ENCODE peak calls at places on chromosomes 7 and 10, in five cellular contexts. U, A, N, X and J are unnamed samples.

GRCh38 chr10:97633921-97634320 is 621 bp upstream of the MORN4 start:
- DNase-seq in X (no peak), A (peak; percentile 12), N (no peak), U (peak; percentile 43), J (peak; percentile 42)

GRCh38 chr7:101614939-101615302 is 14.2 kb downstream of the MYL10 start:
- DNase-seq in U (no peak), A (no peak), N (peak; percentile 38), X (no peak), J (no peak)

GRCh38 chr10:15808204-15808797 is 52.0 kb downstream of the MINDY3 start:
- DNase-seq in N (no peak), U (no peak), A (no peak), X (no peak), J (no peak)

GRCh38 chr7:72430531-72430930 is 18.4 kb upstream of the CALN1 start:
- DNase-seq in N (no peak), X (no peak), A (no peak), U (no peak), J (no peak)

GRCh38 chr7:20514364-20514763 is 101.1 kb upstream of the ABCB5 start:
- DNase-seq in N (peak; percentile 96), A (no peak), X (no peak), U (peak; percentile 92), J (peak; percentile 98)

GRCh38 chr7:74519395-74519794 is 65.7 kb downstream of the GTF2IRD1 start:
- DNase-seq in X (no peak), U (no peak), A (no peak), N (no peak), J (no peak)

GRCh38 chr10:31320179-31320597 is 1.2 kb downstream of the ZEB1 start:
- DNase-seq in U (no peak), A (peak; percentile 10), X (peak; percentile 70), N (peak; percentile 48), J (peak; percentile 67)

GRCh38 chr7:134954197-134955082 is 31.9 kb upstream of the AGBL3 start:
- DNase-seq in U (peak; percentile 59), N (no peak), A (no peak), X (no peak), J (peak; percentile 57)

GRCh38 chr7:137936509-137937201 is 65.2 kb downstream of the CREB3L2 start:
- DNase-seq in X (no peak), A (no peak), U (no peak), N (no peak), J (peak; percentile 5)

GRCh38 chr10:103542764-103543616 is 49.5 kb downstream of the NEURL1 start:
- DNase-seq in N (peak; percentile 33), U (peak; percentile 98), A (no peak), X (no peak), J (peak; percentile 97)

GRCh38 chr7:126079581-126079980 is 1150.0 kb upstream of the POT1 start:
- DNase-seq in U (no peak), N (no peak), X (no peak), A (no peak), J (no peak)

GRCh38 chr7:43692582-43693373 is 36.5 kb downstream of the COA1 start:
- DNase-seq in N (no peak), U (no peak), X (no peak), A (no peak), J (peak; percentile 74)

GRCh38 chr7:55343860-55344606 is 21.1 kb upstream of the LANCL2 start:
- DNase-seq in A (no peak), N (no peak), U (no peak), X (no peak), J (no peak)

GRCh38 chr7:79420464-79420863 is 33.0 kb downstream of the MAGI2 start:
- DNase-seq in X (no peak), U (no peak), A (no peak), N (peak; percentile 95), J (no peak)

GRCh38 chr7:45593877-45594276 is 19.7 kb downstream of the ADCY1 start:
- DNase-seq in X (no peak), U (no peak), N (no peak), A (no peak), J (no peak)

GRCh38 chr7:114508096-114508495 is 93.5 kb downstream of the FOXP2 start:
- DNase-seq in N (peak; percentile 34), X (no peak), A (no peak), U (no peak), J (no peak)

GRCh38 chr10:84510121-84510520 is 181.7 kb downstream of the CCSER2 start:
- DNase-seq in N (peak; percentile 74), U (no peak), X (no peak), A (no peak), J (peak; percentile 29)

GRCh38 chr10:79350407-79351154 is 3.3 kb downstream of the PPIF start:
- DNase-seq in X (no peak), N (no peak), A (no peak), U (no peak), J (no peak)

GRCh38 chr10:49135575-49136313 is 1.9 kb upstream of the FAM170B start:
- DNase-seq in N (peak; percentile 18), A (no peak), X (no peak), U (no peak), J (no peak)

GRCh38 chr7:13848576-13849527 is 140.6 kb downstream of the ETV1 start:
- DNase-seq in U (no peak), A (no peak), X (no peak), N (no peak), J (no peak)

GRCh38 chr10:17228081-17229015 is at the start of gene VIM:
- DNase-seq in N (peak; percentile 98), A (no peak), U (peak; percentile 97), X (peak; percentile 95), J (peak; percentile 43)

GRCh38 chr10:109892885-109893284 is 30.4 kb downstream of the XPNPEP1 start:
- DNase-seq in U (peak; percentile 15), N (peak; percentile 83), A (no peak), X (peak; percentile 59), J (peak; percentile 39)

GRCh38 chr7:30168800-30169584 is 34.2 kb downstream of the MTURN start:
- DNase-seq in N (peak; percentile 94), U (no peak), X (no peak), A (no peak), J (no peak)

GRCh38 chr10:77390481-77390891 is 247.1 kb downstream of the KCNMA1 start:
- DNase-seq in U (no peak), N (peak; percentile 30), X (no peak), A (no peak), J (peak; percentile 21)

GRCh38 chr10:12389154-12389734 is 39.9 kb downstream of the CAMK1D start:
- DNase-seq in U (no peak), A (no peak), N (no peak), X (no peak), J (no peak)